ENCODE peak calls at places on chromosomes 5 and 9, in eight cellular contexts. L, Y, M, X, P, S, K and D are unnamed samples.

GRCh38 chr5:33855396-33855795 is 36.4 kb downstream of the ADAMTS12 start:
- DNase-seq in L (no peak), Y (no peak), M (no peak), X (no peak), P (no peak), S (no peak), K (no peak), D (no peak)

GRCh38 chr5:174571662-174572397 is 152.6 kb upstream of the MSX2 start:
- DNase-seq in L (no peak), Y (peak), M (peak), X (no peak), P (peak), S (peak), K (no peak), D (no peak)

GRCh38 chr9:93557366-93558137 is 18.8 kb upstream of the PHF2 start:
- DNase-seq in L (no peak), Y (no peak), M (no peak), X (no peak), P (no peak), S (no peak), K (no peak), D (no peak)

GRCh38 chr9:11356101-11356500 is 743.3 kb upstream of the PTPRD start:
- DNase-seq in L (no peak), Y (no peak), M (no peak), X (no peak), P (no peak), S (no peak), K (no peak), D (no peak)

GRCh38 chr5:87411586-87412416 is 929 bp downstream of the CCNH start:
- DNase-seq in L (no peak), Y (peak), M (no peak), X (peak), P (no peak), S (peak), K (no peak), D (no peak)

GRCh38 chr5:75331095-75332090 is 5.6 kb upstream of the HMGCR start:
- DNase-seq in L (no peak), Y (no peak), M (no peak), X (no peak), P (no peak), S (no peak), K (no peak), D (no peak)

GRCh38 chr9:97714435-97714834 is 17.3 kb upstream of the XPA start:
- DNase-seq in L (peak), Y (no peak), M (no peak), X (peak), P (peak), S (peak), K (no peak), D (no peak)

GRCh38 chr5:132751444-132751843 is 4.2 kb downstream of the CCNI2 start:
- DNase-seq in L (peak), Y (no peak), M (peak), X (no peak), P (no peak), S (no peak), K (peak), D (peak)

GRCh38 chr5:80146036-80146435 is 109.8 kb downstream of the SERINC5 start:
- DNase-seq in L (no peak), Y (no peak), M (no peak), X (no peak), P (no peak), S (no peak), K (no peak), D (no peak)

GRCh38 chr5:52269395-52269794 is 518.3 kb upstream of the ITGA1 start:
- DNase-seq in L (no peak), Y (no peak), M (no peak), X (no peak), P (no peak), S (no peak), K (no peak), D (no peak)

GRCh38 chr5:142686210-142686734 is 382 bp upstream of the FGF1 start:
- DNase-seq in L (no peak), Y (no peak), M (no peak), X (no peak), P (no peak), S (peak), K (no peak), D (no peak)

GRCh38 chr9:20012232-20012631 is 223.4 kb upstream of the SLC24A2 start:
- DNase-seq in L (no peak), Y (no peak), M (no peak), X (no peak), P (no peak), S (no peak), K (no peak), D (no peak)

GRCh38 chr5:163809480-163809879 is 304.1 kb downstream of the MAT2B start:
- DNase-seq in L (no peak), Y (no peak), M (no peak), X (no peak), P (no peak), S (no peak), K (no peak), D (no peak)

GRCh38 chr5:149785341-149785740 is 55.2 kb downstream of the PPARGC1B start:
- DNase-seq in L (no peak), Y (no peak), M (no peak), X (no peak), P (no peak), S (no peak), K (no peak), D (no peak)

GRCh38 chr5:143019157-143019556 is 249.0 kb downstream of the ARHGAP26 start:
- DNase-seq in L (no peak), Y (no peak), M (no peak), X (no peak), P (no peak), S (no peak), K (peak), D (no peak)

GRCh38 chr9:109143881-109144562 is 23.0 kb downstream of the FRRS1L start:
- DNase-seq in L (no peak), Y (peak), M (peak), X (no peak), P (peak), S (peak), K (peak), D (no peak)